ENCODE peak calls at places on chromosome 21, in ten cellular contexts. H is tibial nerve; P is activated B cell treated with CpG ODN at 0.5 μM for 24 hours; N is NCI-H1105; U is nephron progenitor cell; Z is hippocampal formation; O is activated effector memory CD4-positive, alpha-beta T cell treated with anti-CD3 and anti-CD28 coated beads, Interleukin-2, amount 50 U/mL, for 16 hours; Y is GM23338; V is lower leg skin; D is RPMI7951. M is an unnamed sample.

GRCh38 chr21:37208056-37208705 is 59.0 kb downstream of the VPS26C start:
- DNase-seq in D (peak), Z (peak), P (peak), Y (no peak), O (no peak), V (peak), N (no peak), U (no peak), H (peak), M (peak)

GRCh38 chr21:45180289-45180599 is 105.9 kb downstream of the ADARB1 start:
- DNase-seq in Y (no peak), N (no peak), V (peak), U (no peak), P (no peak), O (no peak), D (no peak), Z (no peak), H (no peak), M (no peak)

GRCh38 chr21:41370840-41371697 is 9.2 kb downstream of the MX2 start:
- DNase-seq in Y (no peak), D (peak), Z (no peak), N (no peak), O (no peak), U (no peak), V (peak), H (no peak), P (no peak), M (no peak)

GRCh38 chr21:46151261-46151988 is 4.0 kb downstream of the FTCD start:
- DNase-seq in O (peak), D (no peak), Z (no peak), Y (no peak), N (no peak), U (peak), V (peak), H (no peak), P (peak), M (no peak)

GRCh38 chr21:34617753-34618339 is 2.9 kb upstream of the RCAN1 start:
- DNase-seq in Y (no peak), N (no peak), H (no peak), Z (no peak), O (no peak), P (no peak), V (peak), U (no peak), D (no peak), M (no peak)

GRCh38 chr21:41580758-41581554 is 73.0 kb upstream of the TMPRSS2 start:
- DNase-seq in D (no peak), P (no peak), O (peak), Y (no peak), H (no peak), Z (no peak), V (peak), U (no peak), N (no peak), M (no peak)

GRCh38 chr21:17858764-17859163 is 39.6 kb upstream of the C21orf91 start:
- DNase-seq in O (no peak), P (no peak), D (no peak), H (no peak), Y (no peak), Z (peak), U (no peak), N (no peak), V (no peak), M (no peak)

GRCh38 chr21:28333455-28334108 is 659.1 kb downstream of the LTN1 start:
- DNase-seq in Z (no peak), Y (no peak), H (no peak), O (no peak), D (no peak), V (no peak), P (no peak), N (no peak), U (no peak), M (no peak)

GRCh38 chr21:15445327-15445726 is 284.5 kb upstream of the USP25 start:
- DNase-seq in P (no peak), D (no peak), Y (peak), O (no peak), H (no peak), U (no peak), V (no peak), Z (no peak), N (no peak), M (no peak)

M was measured in breast epithelium.